ENCODE peak calls at places on chromosomes 11 and 22, in five cellular contexts. One of them, this sample, is unnamed.

GRCh38 chr22:17969732-17970131 is 54.6 kb downstream of the MICAL3 start:
- DNase-seq in IMR-90: peak
- DNase-seq in A549: peak
- DNase-seq in K562: no peak
- DNase-seq in GM12878: no peak
- DNase-seq in this sample: no peak

GRCh38 chr11:93717501-93717900 is 23.8 kb downstream of the TAF1D start:
- DNase-seq in IMR-90: no peak
- DNase-seq in A549: no peak
- DNase-seq in K562: no peak
- DNase-seq in GM12878: no peak
- DNase-seq in this sample: no peak

GRCh38 chr22:41382610-41383009 is 868 bp downstream of the TEF start:
- DNase-seq in IMR-90: no peak
- DNase-seq in A549: no peak
- DNase-seq in K562: no peak
- DNase-seq in GM12878: no peak
- DNase-seq in this sample: no peak

GRCh38 chr11:121416909-121417567 is 35.1 kb upstream of the SORL1 start:
- DNase-seq in IMR-90: peak
- DNase-seq in A549: no peak
- DNase-seq in K562: no peak
- DNase-seq in GM12878: peak
- DNase-seq in this sample: no peak

GRCh38 chr22:45296628-45297297 is 12.0 kb downstream of the UPK3A start:
- DNase-seq in IMR-90: no peak
- DNase-seq in A549: no peak
- DNase-seq in K562: no peak
- DNase-seq in GM12878: no peak
- DNase-seq in this sample: no peak

GRCh38 chr11:109123811-109124787 is 297.9 kb upstream of the C11orf87 start:
- DNase-seq in IMR-90: peak
- DNase-seq in A549: no peak
- DNase-seq in K562: no peak
- DNase-seq in GM12878: no peak
- DNase-seq in this sample: no peak

GRCh38 chr22:19629331-19629719 is 85.0 kb upstream of the SEPTIN5 start:
- DNase-seq in IMR-90: no peak
- DNase-seq in A549: no peak
- DNase-seq in K562: no peak
- DNase-seq in GM12878: no peak
- DNase-seq in this sample: no peak

GRCh38 chr22:24433868-24434471 is 6.6 kb downstream of the ADORA2A start:
- DNase-seq in IMR-90: peak
- DNase-seq in A549: no peak
- DNase-seq in K562: no peak
- DNase-seq in GM12878: peak
- DNase-seq in this sample: peak

GRCh38 chr11:132685174-132685611 is 847.1 kb downstream of the OPCML start:
- DNase-seq in IMR-90: peak
- DNase-seq in A549: no peak
- DNase-seq in K562: no peak
- DNase-seq in GM12878: no peak
- DNase-seq in this sample: no peak

GRCh38 chr11:113162590-113162961 is 151.8 kb upstream of the TTC12 start:
- DNase-seq in IMR-90: no peak
- DNase-seq in A549: no peak
- DNase-seq in K562: no peak
- DNase-seq in GM12878: no peak
- DNase-seq in this sample: no peak

GRCh38 chr11:19869466-19869865 is 156.8 kb downstream of the NAV2 start:
- DNase-seq in IMR-90: no peak
- DNase-seq in A549: no peak
- DNase-seq in K562: no peak
- DNase-seq in GM12878: no peak
- DNase-seq in this sample: no peak

GRCh38 chr11:72443016-72443415 is 8.7 kb upstream of the CLPB start:
- DNase-seq in IMR-90: peak
- DNase-seq in A549: no peak
- DNase-seq in K562: no peak
- DNase-seq in GM12878: no peak
- DNase-seq in this sample: no peak

GRCh38 chr22:37716708-37717107 is 19.9 kb downstream of the TRIOBP start:
- DNase-seq in IMR-90: peak
- DNase-seq in A549: no peak
- DNase-seq in K562: no peak
- DNase-seq in GM12878: no peak
- DNase-seq in this sample: no peak

GRCh38 chr11:1453611-1454386 is 32.8 kb downstream of the MOB2 start:
- DNase-seq in IMR-90: no peak
- DNase-seq in A549: no peak
- DNase-seq in K562: peak
- DNase-seq in GM12878: peak
- DNase-seq in this sample: no peak

GRCh38 chr22:39498368-39498767 is 3.7 kb upstream of the MIEF1 start:
- DNase-seq in IMR-90: no peak
- DNase-seq in A549: no peak
- DNase-seq in K562: no peak
- DNase-seq in GM12878: no peak
- DNase-seq in this sample: no peak

GRCh38 chr11:17846852-17847453 is 112.4 kb downstream of the KCNC1 start:
- DNase-seq in IMR-90: peak
- DNase-seq in A549: no peak
- DNase-seq in K562: peak
- DNase-seq in GM12878: no peak
- DNase-seq in this sample: no peak

GRCh38 chr11:8013833-8014232 is 26.7 kb downstream of the EIF3F start:
- DNase-seq in IMR-90: no peak
- DNase-seq in A549: no peak
- DNase-seq in K562: no peak
- DNase-seq in GM12878: no peak
- DNase-seq in this sample: no peak

GRCh38 chr11:107704432-107704831 is 7.4 kb downstream of the SLN start:
- DNase-seq in IMR-90: peak
- DNase-seq in A549: no peak
- DNase-seq in K562: no peak
- DNase-seq in GM12878: no peak
- DNase-seq in this sample: no peak

GRCh38 chr11:6259638-6260019 is at the start of gene CCKBR:
- DNase-seq in IMR-90: no peak
- DNase-seq in A549: no peak
- DNase-seq in K562: no peak
- DNase-seq in GM12878: no peak
- DNase-seq in this sample: peak

GRCh38 chr11:133198326-133198725 is 334.0 kb downstream of the OPCML start:
- DNase-seq in IMR-90: no peak
- DNase-seq in A549: no peak
- DNase-seq in K562: no peak
- DNase-seq in GM12878: no peak
- DNase-seq in this sample: no peak

GRCh38 chr11:63999349-64000025 is 13.2 kb downstream of the OTUB1 start:
- DNase-seq in IMR-90: no peak
- DNase-seq in A549: no peak
- DNase-seq in K562: peak
- DNase-seq in GM12878: no peak
- DNase-seq in this sample: peak

GRCh38 chr11:94315664-94316063 is 11.3 kb downstream of the IZUMO1R start:
- DNase-seq in IMR-90: peak
- DNase-seq in A549: no peak
- DNase-seq in K562: no peak
- DNase-seq in GM12878: no peak
- DNase-seq in this sample: no peak

GRCh38 chr11:44709966-44710365 is 16.8 kb upstream of the TSPAN18 start:
- DNase-seq in IMR-90: peak
- DNase-seq in A549: no peak
- DNase-seq in K562: no peak
- DNase-seq in GM12878: no peak
- DNase-seq in this sample: no peak

GRCh38 chr11:126355926-126356897 is 726 bp downstream of the ST3GAL4 start:
- DNase-seq in IMR-90: no peak
- DNase-seq in A549: no peak
- DNase-seq in K562: peak
- DNase-seq in GM12878: no peak
- DNase-seq in this sample: peak

GRCh38 chr11:21965221-21965620 is 227.7 kb upstream of the ANO5 start:
- DNase-seq in IMR-90: no peak
- DNase-seq in A549: no peak
- DNase-seq in K562: no peak
- DNase-seq in GM12878: no peak
- DNase-seq in this sample: no peak

GRCh38 chr11:57640068-57640800 is 9.5 kb downstream of the YPEL4 start:
- DNase-seq in IMR-90: no peak
- DNase-seq in A549: no peak
- DNase-seq in K562: no peak
- DNase-seq in GM12878: no peak
- DNase-seq in this sample: no peak

GRCh38 chr22:31098633-31099110 is 8.7 kb downstream of the SELENOM start:
- DNase-seq in IMR-90: no peak
- DNase-seq in A549: no peak
- DNase-seq in K562: peak
- DNase-seq in GM12878: no peak
- DNase-seq in this sample: peak

GRCh38 chr22:25081409-25081824 is 118.2 kb upstream of the CRYBB3 start:
- DNase-seq in IMR-90: peak
- DNase-seq in A549: peak
- DNase-seq in K562: peak
- DNase-seq in GM12878: no peak
- DNase-seq in this sample: peak

GRCh38 chr11:75349540-75350116 is 1.8 kb downstream of the ARRB1 start:
- DNase-seq in IMR-90: no peak
- DNase-seq in A549: no peak
- DNase-seq in K562: peak
- DNase-seq in GM12878: no peak
- DNase-seq in this sample: no peak

GRCh38 chr11:27934830-27935145 is 173.2 kb downstream of the KIF18A start:
- DNase-seq in IMR-90: peak
- DNase-seq in A549: peak
- DNase-seq in K562: no peak
- DNase-seq in GM12878: no peak
- DNase-seq in this sample: peak
- TF ChIP-seq RCOR1 in IMR-90: no peak
- TF ChIP-seq RCOR1 in A549: no peak
- TF ChIP-seq RCOR1 in K562: no peak
- TF ChIP-seq RCOR1 in GM12878: no peak
- TF ChIP-seq RCOR1 in this sample: no peak

GRCh38 chr11:78768345-78768744 is 193.7 kb upstream of the NARS2 start:
- DNase-seq in IMR-90: no peak
- DNase-seq in A549: no peak
- DNase-seq in K562: no peak
- DNase-seq in GM12878: no peak
- DNase-seq in this sample: no peak

GRCh38 chr11:78773077-78773476 is 198.4 kb upstream of the NARS2 start:
- DNase-seq in IMR-90: peak
- DNase-seq in A549: no peak
- DNase-seq in K562: no peak
- DNase-seq in GM12878: no peak
- DNase-seq in this sample: no peak

GRCh38 chr11:78773503-78773902 is 198.8 kb upstream of the NARS2 start:
- DNase-seq in IMR-90: no peak
- DNase-seq in A549: no peak
- DNase-seq in K562: no peak
- DNase-seq in GM12878: no peak
- DNase-seq in this sample: no peak

GRCh38 chr11:78768947-78769346 is 194.3 kb upstream of the NARS2 start:
- DNase-seq in IMR-90: peak
- DNase-seq in A549: no peak
- DNase-seq in K562: no peak
- DNase-seq in GM12878: no peak
- DNase-seq in this sample: no peak

DNA sequence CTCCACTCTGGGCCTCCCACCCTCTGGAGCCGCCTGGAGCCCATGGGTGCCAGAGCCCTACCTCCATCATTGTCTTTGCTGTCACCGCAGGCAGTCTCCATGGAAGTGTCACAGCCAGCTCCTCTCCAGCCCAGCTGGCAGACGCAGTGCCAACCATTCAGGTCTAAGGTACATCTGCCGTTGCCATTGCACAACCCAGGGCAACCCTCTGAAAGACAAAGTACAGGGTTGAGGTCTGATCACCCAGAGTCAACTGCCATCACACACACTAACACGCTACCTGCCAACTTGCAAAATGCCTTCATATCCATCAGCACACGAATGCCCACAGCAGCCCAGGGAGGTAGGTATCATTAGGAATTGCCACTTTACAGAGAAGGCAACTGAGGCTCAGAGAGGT is 196.3 kb upstream of the NARS2 start:
- DNase-seq in IMR-90: no peak
- DNase-seq in A549: no peak
- DNase-seq in K562: no peak
- DNase-seq in GM12878: no peak
- DNase-seq in this sample: no peak
- TF ChIP-seq RCOR1 in IMR-90: no peak
- TF ChIP-seq RCOR1 in A549: no peak
- TF ChIP-seq RCOR1 in K562: no peak
- TF ChIP-seq RCOR1 in GM12878: no peak
- TF ChIP-seq RCOR1 in this sample: no peak

GRCh38 chr11:77590194-77590591 is 440 bp downstream of the AQP11 start:
- DNase-seq in IMR-90: peak
- DNase-seq in A549: peak
- DNase-seq in K562: no peak
- DNase-seq in GM12878: no peak
- DNase-seq in this sample: no peak

GRCh38 chr11:77596626-77597025 is 6.9 kb downstream of the AQP11 start:
- DNase-seq in IMR-90: peak
- DNase-seq in A549: no peak
- DNase-seq in K562: no peak
- DNase-seq in GM12878: no peak
- DNase-seq in this sample: no peak

GRCh38 chr11:77592727-77593126 is 3.0 kb downstream of the AQP11 start:
- DNase-seq in IMR-90: no peak
- DNase-seq in A549: no peak
- DNase-seq in K562: no peak
- DNase-seq in GM12878: no peak
- DNase-seq in this sample: no peak

GRCh38 chr11:77589521-77590193 is at the start of gene AQP11:
- DNase-seq in IMR-90: peak
- DNase-seq in A549: peak
- DNase-seq in K562: peak
- DNase-seq in GM12878: peak
- DNase-seq in this sample: peak

DNA sequence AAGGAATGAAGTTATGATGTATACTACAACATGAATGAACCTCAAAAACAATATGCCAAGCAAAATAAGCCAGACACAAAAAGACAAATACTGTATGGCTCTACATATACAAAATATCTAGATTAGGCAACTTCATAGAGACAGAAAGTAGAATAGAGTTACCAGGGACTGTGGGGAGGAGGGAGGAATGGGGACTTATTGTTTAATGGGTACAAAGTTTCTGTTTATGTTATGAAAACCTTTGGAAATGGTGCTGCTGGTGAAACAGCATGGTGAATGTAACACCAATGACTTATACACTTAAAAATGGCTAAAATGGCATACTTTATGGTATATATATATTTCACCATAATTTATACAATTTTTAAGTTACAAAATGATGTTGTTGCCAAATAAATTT is 4.1 kb downstream of the AQP11 start:
- DNase-seq in IMR-90: no peak
- DNase-seq in A549: no peak
- DNase-seq in K562: no peak
- DNase-seq in GM12878: no peak
- DNase-seq in this sample: no peak
- TF ChIP-seq RCOR1 in IMR-90: no peak
- TF ChIP-seq RCOR1 in A549: no peak
- TF ChIP-seq RCOR1 in K562: no peak
- TF ChIP-seq RCOR1 in GM12878: no peak
- TF ChIP-seq RCOR1 in this sample: no peak

GRCh38 chr22:49090061-49090852 is 737.4 kb downstream of the BRD1 start:
- DNase-seq in IMR-90: no peak
- DNase-seq in A549: no peak
- DNase-seq in K562: no peak
- DNase-seq in GM12878: no peak
- DNase-seq in this sample: no peak
- TF ChIP-seq RCOR1 in IMR-90: no peak
- TF ChIP-seq RCOR1 in A549: no peak
- TF ChIP-seq RCOR1 in K562: no peak
- TF ChIP-seq RCOR1 in GM12878: no peak
- TF ChIP-seq RCOR1 in this sample: no peak

This sample was measured in SK-N-SH.